ENCODE peak calls at places on chromosome 12, in ten cellular contexts. E, U, G, I, V, A, P, O, T and W are unnamed samples.
A peak's percentile ranks its signal among the peaks of the same experiment; 100 is the strongest.

GRCh38 chr12:52496054-52496453 is 3.0 kb upstream of the KRT6A start:
- DNase-seq in E (peak; percentile 61), U (no peak), G (no peak), I (no peak), V (no peak), A (no peak), P (no peak), O (peak; percentile 68), T (no peak), W (no peak)

GRCh38 chr12:27220057-27220987 is 23.8 kb upstream of the STK38L start:
- DNase-seq in E (no peak), U (no peak), G (peak; percentile 49), I (peak; percentile 60), V (peak; percentile 16), A (no peak), P (no peak), O (no peak), T (no peak), W (no peak)

GRCh38 chr12:116818341-116818856 is 62.8 kb downstream of the HRK start:
- DNase-seq in E (peak; percentile 35), U (no peak), G (peak; percentile 38), I (no peak), V (peak; percentile 22), A (no peak), P (no peak), O (no peak), T (peak; percentile 70), W (no peak)

GRCh38 chr12:57006809-57007475 is 596 bp upstream of the ZBTB39 start:
- DNase-seq in E (no peak), U (no peak), G (no peak), I (no peak), V (no peak), A (no peak), P (no peak), O (no peak), T (no peak), W (no peak)

GRCh38 chr12:112130461-112130998 is 5.2 kb downstream of the TRAFD1 start:
- DNase-seq in E (no peak), U (no peak), G (no peak), I (no peak), V (no peak), A (no peak), P (no peak), O (no peak), T (no peak), W (no peak)

GRCh38 chr12:10740182-10740581 is 17.1 kb upstream of the YBX3 start:
- DNase-seq in E (no peak), U (peak; percentile 13), G (no peak), I (peak; percentile 45), V (no peak), A (no peak), P (no peak), O (no peak), T (no peak), W (no peak)

GRCh38 chr12:8950287-8950574 is 786 bp upstream of the M6PR start:
- DNase-seq in E (peak; percentile 51), U (no peak), G (no peak), I (no peak), V (no peak), A (no peak), P (no peak), O (no peak), T (no peak), W (no peak)

GRCh38 chr12:77053259-77053658 is 12.1 kb downstream of the E2F7 start:
- DNase-seq in E (no peak), U (no peak), G (no peak), I (no peak), V (no peak), A (no peak), P (no peak), O (no peak), T (no peak), W (no peak)

GRCh38 chr12:51009038-51009437 is 17.1 kb downstream of the SLC11A2 start:
- DNase-seq in E (no peak), U (no peak), G (peak; percentile 47), I (no peak), V (peak; percentile 16), A (no peak), P (peak; percentile 94), O (no peak), T (peak; percentile 66), W (no peak)

GRCh38 chr12:110846615-110847566 is at the start of gene CCDC63:
- DNase-seq in E (no peak), U (peak; percentile 87), G (peak; percentile 75), I (peak; percentile 47), V (peak; percentile 55), A (peak; percentile 65), P (no peak), O (peak; percentile 36), T (peak; percentile 61), W (no peak)

GRCh38 chr12:4819654-4820053 is 90.1 kb upstream of the KCNA1 start:
- DNase-seq in E (no peak), U (no peak), G (no peak), I (no peak), V (peak; percentile 42), A (no peak), P (no peak), O (no peak), T (no peak), W (no peak)

GRCh38 chr12:86513206-86513605 is 257.0 kb upstream of the MGAT4C start:
- DNase-seq in E (no peak), U (no peak), G (peak; percentile 12), I (no peak), V (no peak), A (no peak), P (no peak), O (peak; percentile 39), T (no peak), W (no peak)

GRCh38 chr12:121723200-121723599 is 10.6 kb downstream of the TMEM120B start:
- DNase-seq in E (no peak), U (no peak), G (no peak), I (no peak), V (no peak), A (no peak), P (no peak), O (no peak), T (no peak), W (no peak)

GRCh38 chr12:96466939-96467751 is 22.2 kb upstream of the CFAP54 start:
- DNase-seq in E (no peak), U (no peak), G (peak; percentile 51), I (peak; percentile 63), V (peak; percentile 66), A (no peak), P (no peak), O (no peak), T (no peak), W (no peak)

GRCh38 chr12:77746108-77746507 is 84.6 kb upstream of the NAV3 start:
- DNase-seq in E (peak; percentile 95), U (no peak), G (no peak), I (peak; percentile 24), V (peak; percentile 59), A (no peak), P (no peak), O (peak; percentile 96), T (no peak), W (no peak)

GRCh38 chr12:64088431-64089349 is 133.4 kb downstream of the KICS2 start:
- DNase-seq in E (no peak), U (peak; percentile 75), G (peak; percentile 97), I (peak; percentile 95), V (peak; percentile 96), A (no peak), P (no peak), O (no peak), T (peak; percentile 62), W (peak; percentile 84)

GRCh38 chr12:78441737-78442453 is 422.7 kb upstream of the SYT1 start:
- DNase-seq in E (no peak), U (no peak), G (peak; percentile 38), I (no peak), V (peak; percentile 38), A (no peak), P (no peak), O (no peak), T (no peak), W (no peak)

GRCh38 chr12:1741154-1741949 is 50.5 kb downstream of the ADIPOR2 start:
- DNase-seq in E (no peak), U (no peak), G (peak; percentile 17), I (peak; percentile 11), V (peak; percentile 58), A (no peak), P (no peak), O (peak; percentile 42), T (no peak), W (no peak)

GRCh38 chr12:103769240-103769945 is 71.6 kb downstream of the NT5DC3 start:
- DNase-seq in E (no peak), U (peak; percentile 27), G (no peak), I (no peak), V (no peak), A (no peak), P (no peak), O (peak; percentile 64), T (no peak), W (no peak)

GRCh38 chr12:646303-647038 is 16.8 kb downstream of the NINJ2 start:
- DNase-seq in E (no peak), U (no peak), G (no peak), I (no peak), V (no peak), A (no peak), P (no peak), O (no peak), T (peak; percentile 85), W (no peak)

GRCh38 chr12:52790427-52791270 is 5.3 kb downstream of the KRT3 start:
- DNase-seq in E (no peak), U (no peak), G (no peak), I (no peak), V (no peak), A (no peak), P (no peak), O (no peak), T (no peak), W (no peak)

GRCh38 chr12:42234970-42235369 is 3.1 kb downstream of the YAF2 start:
- DNase-seq in E (no peak), U (no peak), G (peak; percentile 67), I (no peak), V (no peak), A (no peak), P (no peak), O (no peak), T (no peak), W (no peak)

GRCh38 chr12:27619308-27619707 is 76.9 kb upstream of the REP15 start:
- DNase-seq in E (no peak), U (no peak), G (peak; percentile 90), I (peak; percentile 85), V (peak; percentile 92), A (no peak), P (no peak), O (no peak), T (no peak), W (peak; percentile 75)